ENCODE peak calls at places on chromosomes 16 and 17, in eight cellular contexts. I is cardiac fibroblast, D is bronchial epithelial cell, J is IMR-90, Y is kidney epithelial cell, Z is psoas muscle, B is fibroblast of lung, S is fibroblast of villous mesenchyme. N is an unnamed sample.

GRCh38 chr17:10243905-10244844 is 45.8 kb upstream of the GAS7 start:
- DNase-seq in D (peak; percentile 2), S (peak; percentile 39), Z (no peak), Y (no peak), I (peak; percentile 73), B (peak; percentile 7), J (peak; percentile 35), N (peak; percentile 2)

GRCh38 chr16:68282064-68282452 is 17.7 kb downstream of the SLC7A6 start:
- DNase-seq in I (no peak), B (no peak), Y (no peak), D (no peak), Z (no peak), S (no peak), J (no peak), N (no peak)

GRCh38 chr16:71214771-71215381 is 15.6 kb downstream of the HYDIN start:
- DNase-seq in S (peak; percentile 10), D (peak; percentile 37), J (no peak), Z (no peak), Y (no peak), I (peak; percentile 10), B (no peak), N (no peak)

GRCh38 chr17:29444589-29444988 is 54.4 kb downstream of the TAOK1 start:
- DNase-seq in D (peak; percentile 82), B (peak; percentile 61), S (peak; percentile 28), I (peak; percentile 27), J (peak; percentile 75), Y (no peak), Z (no peak), N (peak; percentile 52)

GRCh38 chr16:48534601-48535340 is 75.2 kb downstream of the N4BP1 start:
- DNase-seq in Z (no peak), I (no peak), B (no peak), D (no peak), J (no peak), S (no peak), Y (no peak), N (no peak)

GRCh38 chr17:62075308-62075815 is 10.3 kb upstream of the MED13 start:
- DNase-seq in B (peak; percentile 8), D (no peak), J (peak; percentile 62), I (no peak), Y (no peak), Z (no peak), S (peak; percentile 42), N (peak; percentile 71)

GRCh38 chr17:45414997-45415881 is 17.4 kb downstream of the ARHGAP27 start:
- DNase-seq in J (no peak), S (no peak), Y (no peak), D (no peak), Z (no peak), B (no peak), I (no peak), N (no peak)

GRCh38 chr16:17414421-17414820 is 56.3 kb downstream of the XYLT1 start:
- DNase-seq in J (no peak), D (no peak), I (no peak), B (no peak), Z (no peak), S (no peak), Y (no peak), N (no peak)

GRCh38 chr17:28882154-28882895 is 15.2 kb downstream of the FLOT2 start:
- DNase-seq in S (no peak), J (no peak), Y (no peak), Z (no peak), I (no peak), D (no peak), B (no peak), N (no peak)

GRCh38 chr17:44900894-44901293 is 1.6 kb upstream of the EFTUD2 start:
- DNase-seq in J (peak; percentile 83), Z (no peak), D (peak; percentile 67), Y (no peak), S (peak; percentile 63), B (peak; percentile 90), I (peak; percentile 95), N (peak; percentile 90)

GRCh38 chr16:35510701-35511100 is 2051.3 kb downstream of the TP53TG3F start:
- DNase-seq in D (no peak), I (no peak), Z (no peak), J (no peak), S (no peak), Y (no peak), B (no peak), N (no peak)

GRCh38 chr16:77276686-77277085 is 77.5 kb downstream of the SYCE1L start:
- DNase-seq in S (no peak), Z (no peak), J (no peak), Y (no peak), B (peak; percentile 44), I (no peak), D (peak; percentile 49), N (no peak)

GRCh38 chr17:81334419-81334896 is 39.4 kb upstream of the SLC38A10 start:
- DNase-seq in B (no peak), Z (peak; percentile 75), J (no peak), I (no peak), D (no peak), S (no peak), Y (no peak), N (no peak)

GRCh38 chr16:19765860-19766553 is 47.9 kb downstream of the IQCK start:
- DNase-seq in S (peak; percentile 28), D (no peak), J (no peak), I (peak; percentile 74), Y (no peak), Z (peak; percentile 65), B (peak; percentile 15), N (no peak)

GRCh38 chr16:749010-749409 is 8.2 kb upstream of the CIAO3 start:
- DNase-seq in Y (no peak), S (peak; percentile 80), D (no peak), B (peak; percentile 55), J (peak; percentile 81), Z (no peak), I (peak; percentile 85), N (peak; percentile 28)

GRCh38 chr16:89471225-89471624 is 19.1 kb downstream of the ANKRD11 start:
- DNase-seq in B (peak; percentile 75), I (peak; percentile 77), D (peak; percentile 75), Y (peak; percentile 48), Z (peak; percentile 15), S (peak; percentile 84), J (peak; percentile 88), N (peak; percentile 60)

GRCh38 chr16:5041604-5042133 is 7.9 kb upstream of the NAGPA start:
- DNase-seq in B (no peak), Z (peak; percentile 5), Y (peak; percentile 78), I (no peak), J (peak; percentile 83), D (peak; percentile 81), S (peak; percentile 45), N (peak; percentile 64)

GRCh38 chr17:46832945-46833839 is 14.7 kb upstream of the WNT3 start:
- DNase-seq in Z (peak; percentile 30), S (no peak), I (peak; percentile 46), B (peak; percentile 32), Y (peak; percentile 45), J (peak; percentile 87), D (peak; percentile 46), N (peak; percentile 75)

GRCh38 chr17:81923302-81924260 is 4.0 kb downstream of the MAFG start:
- DNase-seq in B (peak; percentile 79), I (peak; percentile 87), Y (peak; percentile 23), J (peak; percentile 72), D (peak; percentile 38), Z (peak; percentile 89), S (peak; percentile 91), N (peak; percentile 75)

GRCh38 chr17:63956296-63956920 is 16.3 kb downstream of the SCN4A start:
- DNase-seq in I (peak; percentile 17), D (no peak), Y (no peak), B (peak; percentile 63), J (peak; percentile 74), S (peak; percentile 33), Z (no peak), N (peak; percentile 16)

GRCh38 chr17:65629234-65629690 is 67.8 kb upstream of the AXIN2 start:
- DNase-seq in B (no peak), Y (peak; percentile 26), Z (no peak), S (peak; percentile 68), I (no peak), D (peak; percentile 35), J (peak; percentile 13), N (peak; percentile 13)

GRCh38 chr17:65973237-65973636 is 218.7 kb downstream of the CEP112 start:
- DNase-seq in D (no peak), J (no peak), S (no peak), Z (no peak), B (no peak), I (no peak), Y (no peak), N (no peak)

GRCh38 chr17:28613916-28614315 is at the start of gene RSKR:
- DNase-seq in J (no peak), Z (no peak), Y (no peak), S (no peak), D (no peak), B (no peak), I (no peak), N (no peak)

GRCh38 chr17:17719199-17719940 is 38.1 kb downstream of the RAI1 start:
- DNase-seq in Z (no peak), I (no peak), S (no peak), Y (no peak), B (no peak), J (no peak), D (no peak), N (no peak)

GRCh38 chr16:28061702-28062101 is 1.8 kb downstream of the GSG1L start:
- DNase-seq in S (no peak), J (no peak), D (no peak), B (no peak), Y (no peak), Z (no peak), I (no peak), N (no peak)
- H3K4me3 ChIP-seq in S (no peak overlapping the region), J (no peak overlapping the region), D (no peak overlapping the region), B (no peak overlapping the region), Y (no peak overlapping the region), Z (no peak overlapping the region), I (no peak overlapping the region), N (no peak overlapping the region)

GRCh38 chr16:2210386-2211365 is at the start of gene BRICD5:
- DNase-seq in I (no peak), S (no peak), D (no peak), B (peak; percentile 20), Z (no peak), Y (no peak), J (peak; percentile 19), N (no peak)
- H3K4me3 ChIP-seq in I (no peak within 1 kb of the TSS), S (no peak within 1 kb of the TSS), D (no peak within 1 kb of the TSS), B (no peak within 1 kb of the TSS), Z (no peak within 1 kb of the TSS), Y (no peak within 1 kb of the TSS), J (no peak within 1 kb of the TSS), N (no peak within 1 kb of the TSS)

GRCh38 chr16:25716186-25716585 is 24.4 kb downstream of the HS3ST4 start:
- DNase-seq in D (no peak), B (no peak), Z (no peak), I (no peak), J (no peak), Y (no peak), S (no peak), N (no peak)

DNA sequence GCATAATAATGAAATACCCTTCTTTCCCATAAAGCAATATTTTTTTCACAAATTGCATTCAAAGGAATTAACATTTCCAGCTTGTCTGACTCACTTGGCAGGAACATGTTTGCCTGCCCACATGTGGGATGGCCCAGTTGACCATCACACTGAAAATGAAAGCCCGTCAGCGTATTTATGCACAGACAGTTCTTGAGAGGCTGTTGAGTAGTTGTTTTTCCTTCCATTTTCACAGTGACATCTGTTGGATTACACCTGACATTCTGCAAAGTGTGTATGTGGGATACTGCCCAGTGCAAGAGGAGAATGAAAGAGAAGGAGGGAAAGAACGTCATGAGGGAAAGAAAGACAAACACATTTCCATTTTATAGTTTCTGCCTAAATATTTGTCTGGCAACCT is 29.7 kb downstream of the HS3ST4 start:
- DNase-seq in S (no peak), I (no peak), J (no peak), D (no peak), Z (no peak), Y (no peak), B (no peak), N (no peak)
- H3K4me3 ChIP-seq in S (no peak overlapping the region), I (no peak overlapping the region), J (no peak overlapping the region), D (no peak overlapping the region), Z (no peak overlapping the region), Y (no peak overlapping the region), B (no peak overlapping the region), N (no peak overlapping the region)

GRCh38 chr17:3647251-3647650 is 10.7 kb downstream of the CTNS start:
- DNase-seq in B (no peak), D (no peak), J (no peak), Z (no peak), Y (no peak), I (no peak), S (no peak), N (no peak)
- H3K4me3 ChIP-seq in B (no peak overlapping the region), D (no peak overlapping the region), J (no peak overlapping the region), Z (no peak overlapping the region), Y (no peak overlapping the region), I (no peak overlapping the region), S (no peak overlapping the region), N (no peak overlapping the region)

N was measured in astrocyte of the spinal cord.